ENCODE peak calls at places on chromosome 5, in seven cellular contexts. One of them, this sample, is unnamed.

GRCh38 chr5:1931590-1932138 is 48.9 kb upstream of the IRX4 start:
- DNase-seq in H1: no peak
- DNase-seq in GM12878: no peak
- DNase-seq in HepG2: no peak
- DNase-seq in SK-N-SH: no peak
- DNase-seq in HCT116: no peak
- DNase-seq in K562: no peak
- DNase-seq in this sample: no peak

GRCh38 chr5:135114759-135115158 is 80.7 kb upstream of the PITX1 start:
- DNase-seq in H1: no peak
- DNase-seq in GM12878: no peak
- DNase-seq in HepG2: no peak
- DNase-seq in SK-N-SH: no peak
- DNase-seq in HCT116: no peak
- DNase-seq in K562: no peak
- DNase-seq in this sample: no peak

GRCh38 chr5:80502795-80503194 is 14.9 kb downstream of the FAM151B start:
- DNase-seq in H1: no peak
- DNase-seq in GM12878: no peak
- DNase-seq in HepG2: no peak
- DNase-seq in SK-N-SH: no peak
- DNase-seq in HCT116: no peak
- DNase-seq in K562: no peak
- DNase-seq in this sample: no peak

GRCh38 chr5:16615737-16616535 is 861 bp downstream of the RETREG1 start:
- DNase-seq in H1: no peak
- DNase-seq in GM12878: no peak
- DNase-seq in HepG2: no peak
- DNase-seq in SK-N-SH: peak
- DNase-seq in HCT116: no peak
- DNase-seq in K562: no peak
- DNase-seq in this sample: peak

GRCh38 chr5:6107675-6108539 is 270.4 kb downstream of the MED10 start:
- DNase-seq in H1: no peak
- DNase-seq in GM12878: no peak
- DNase-seq in HepG2: no peak
- DNase-seq in SK-N-SH: no peak
- DNase-seq in HCT116: no peak
- DNase-seq in K562: no peak
- DNase-seq in this sample: no peak

GRCh38 chr5:103433216-103433615 is 129.4 kb downstream of the NUDT12 start:
- DNase-seq in H1: no peak
- DNase-seq in GM12878: no peak
- DNase-seq in HepG2: no peak
- DNase-seq in SK-N-SH: no peak
- DNase-seq in HCT116: no peak
- DNase-seq in K562: no peak
- DNase-seq in this sample: no peak

GRCh38 chr5:59124983-59125960 is 542.4 kb downstream of the RAB3C start:
- DNase-seq in H1: no peak
- DNase-seq in GM12878: no peak
- DNase-seq in HepG2: no peak
- DNase-seq in SK-N-SH: no peak
- DNase-seq in HCT116: no peak
- DNase-seq in K562: no peak
- DNase-seq in this sample: no peak

GRCh38 chr5:138874771-138875628 is at the start of gene LRRTM2:
- DNase-seq in H1: no peak
- DNase-seq in GM12878: no peak
- DNase-seq in HepG2: no peak
- DNase-seq in SK-N-SH: peak
- DNase-seq in HCT116: no peak
- DNase-seq in K562: peak
- DNase-seq in this sample: no peak

GRCh38 chr5:88393721-88394530 is 125.3 kb upstream of the TMEM161B start:
- DNase-seq in H1: no peak
- DNase-seq in GM12878: no peak
- DNase-seq in HepG2: no peak
- DNase-seq in SK-N-SH: no peak
- DNase-seq in HCT116: no peak
- DNase-seq in K562: no peak
- DNase-seq in this sample: no peak

GRCh38 chr5:121748690-121749089 is 103.0 kb upstream of the FTMT start:
- DNase-seq in H1: no peak
- DNase-seq in GM12878: no peak
- DNase-seq in HepG2: no peak
- DNase-seq in SK-N-SH: no peak
- DNase-seq in HCT116: no peak
- DNase-seq in K562: no peak
- DNase-seq in this sample: no peak
- TF ChIP-seq JUND in H1: no peak
- TF ChIP-seq JUND in GM12878: no peak
- TF ChIP-seq JUND in HepG2: no peak
- TF ChIP-seq JUND in SK-N-SH: no peak
- TF ChIP-seq JUND in HCT116: no peak
- TF ChIP-seq JUND in K562: no peak
- TF ChIP-seq JUND in this sample: no peak

GRCh38 chr5:173480896-173481295 is 135.6 kb downstream of the BOD1 start:
- DNase-seq in H1: no peak
- DNase-seq in GM12878: no peak
- DNase-seq in HepG2: no peak
- DNase-seq in SK-N-SH: no peak
- DNase-seq in HCT116: no peak
- DNase-seq in K562: no peak
- DNase-seq in this sample: peak
- TF ChIP-seq JUND in H1: no peak
- TF ChIP-seq JUND in GM12878: no peak
- TF ChIP-seq JUND in HepG2: no peak
- TF ChIP-seq JUND in SK-N-SH: no peak
- TF ChIP-seq JUND in HCT116: no peak
- TF ChIP-seq JUND in K562: no peak
- TF ChIP-seq JUND in this sample: peak

DNA sequence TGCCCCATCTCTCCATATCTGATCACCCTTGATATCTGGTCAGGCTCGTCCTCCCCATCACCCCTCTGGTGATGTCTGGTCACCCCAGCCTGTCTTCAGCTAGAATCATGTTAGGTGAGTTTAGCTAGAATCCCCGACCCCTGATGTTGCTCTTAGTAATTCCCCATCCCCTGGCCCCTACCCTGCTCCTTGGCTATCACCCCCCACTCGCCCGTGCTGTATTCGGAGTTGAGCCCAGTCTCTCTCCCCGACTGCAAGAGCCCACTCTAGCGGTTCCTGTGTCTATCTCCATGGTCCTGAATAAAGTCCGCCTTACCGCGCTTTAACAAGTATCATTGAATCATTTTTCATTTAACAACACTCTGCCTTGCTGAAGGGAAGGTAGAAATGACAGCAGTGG is 33.7 kb downstream of the ADAMTS2 start:
- DNase-seq in H1: no peak
- DNase-seq in GM12878: no peak
- DNase-seq in HepG2: no peak
- DNase-seq in SK-N-SH: no peak
- DNase-seq in HCT116: no peak
- DNase-seq in K562: no peak
- DNase-seq in this sample: no peak
- TF ChIP-seq JUND in H1: no peak
- TF ChIP-seq JUND in GM12878: no peak
- TF ChIP-seq JUND in HepG2: no peak
- TF ChIP-seq JUND in SK-N-SH: no peak
- TF ChIP-seq JUND in HCT116: no peak
- TF ChIP-seq JUND in K562: no peak
- TF ChIP-seq JUND in this sample: no peak

DNA sequence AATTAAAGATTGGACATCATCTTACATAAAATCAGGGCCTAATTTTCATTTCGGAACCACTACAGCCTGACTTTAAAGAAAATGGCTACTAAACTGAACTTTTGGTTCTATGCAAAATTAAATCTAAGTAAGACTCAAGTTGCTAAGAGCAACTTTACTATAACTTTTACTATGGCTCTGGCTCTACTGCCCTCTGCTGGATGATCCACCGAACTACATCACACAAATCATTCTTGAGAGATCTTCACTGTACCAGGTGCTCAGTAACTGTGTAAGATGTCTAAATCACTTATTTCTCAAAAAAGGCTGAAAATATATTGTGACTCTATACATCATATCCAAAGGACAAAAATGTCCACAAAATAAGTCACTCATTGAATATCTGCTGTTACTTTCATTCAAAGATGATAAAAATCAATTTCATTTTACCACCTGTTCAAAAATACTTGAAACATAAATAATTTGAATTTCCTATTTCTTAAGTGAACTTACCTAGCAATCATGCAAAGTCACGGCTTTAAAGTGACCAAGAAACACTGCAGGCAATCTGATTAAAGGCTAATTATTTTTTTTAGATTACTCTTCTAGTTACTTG is 13.5 kb downstream of the MOCS2 start:
- DNase-seq in H1: peak
- DNase-seq in GM12878: peak
- DNase-seq in HepG2: peak
- DNase-seq in SK-N-SH: peak
- DNase-seq in HCT116: peak
- DNase-seq in K562: peak
- DNase-seq in this sample: peak
- TF ChIP-seq JUND in H1: no peak
- TF ChIP-seq JUND in GM12878: no peak
- TF ChIP-seq JUND in HepG2: no peak
- TF ChIP-seq JUND in SK-N-SH: no peak
- TF ChIP-seq JUND in HCT116: no peak
- TF ChIP-seq JUND in K562: no peak
- TF ChIP-seq JUND in this sample: no peak

GRCh38 chr5:858726-859125 is 7.9 kb upstream of the ZDHHC11 start:
- DNase-seq in H1: no peak
- DNase-seq in GM12878: no peak
- DNase-seq in HepG2: no peak
- DNase-seq in SK-N-SH: no peak
- DNase-seq in HCT116: no peak
- DNase-seq in K562: no peak
- DNase-seq in this sample: no peak
- TF ChIP-seq JUND in H1: no peak
- TF ChIP-seq JUND in GM12878: no peak
- TF ChIP-seq JUND in HepG2: no peak
- TF ChIP-seq JUND in SK-N-SH: no peak
- TF ChIP-seq JUND in HCT116: no peak
- TF ChIP-seq JUND in K562: no peak
- TF ChIP-seq JUND in this sample: no peak

DNA sequence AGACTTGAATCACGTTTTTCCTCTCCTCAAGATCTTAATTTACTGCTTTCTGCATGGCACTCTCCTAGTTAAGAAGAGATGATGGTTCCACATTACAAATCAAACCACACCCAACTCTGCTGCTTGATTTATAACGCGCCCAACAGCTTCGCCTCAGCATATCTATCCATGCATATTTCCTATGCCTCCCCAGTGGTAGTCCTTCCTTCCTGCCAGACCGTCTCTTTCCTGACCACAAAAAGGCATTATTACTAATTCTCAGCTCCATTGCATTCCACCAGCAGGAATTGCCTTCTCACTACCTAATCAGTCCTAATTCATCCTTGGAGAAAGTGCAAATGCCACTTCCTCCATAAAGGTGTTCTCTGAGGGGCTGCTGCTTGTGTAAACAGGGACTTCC is 95.0 kb upstream of the CAST start:
- DNase-seq in H1: no peak
- DNase-seq in GM12878: no peak
- DNase-seq in HepG2: no peak
- DNase-seq in SK-N-SH: no peak
- DNase-seq in HCT116: no peak
- DNase-seq in K562: no peak
- DNase-seq in this sample: no peak
- TF ChIP-seq JUND in H1: no peak
- TF ChIP-seq JUND in GM12878: no peak
- TF ChIP-seq JUND in HepG2: no peak
- TF ChIP-seq JUND in SK-N-SH: no peak
- TF ChIP-seq JUND in HCT116: no peak
- TF ChIP-seq JUND in K562: no peak
- TF ChIP-seq JUND in this sample: no peak

DNA sequence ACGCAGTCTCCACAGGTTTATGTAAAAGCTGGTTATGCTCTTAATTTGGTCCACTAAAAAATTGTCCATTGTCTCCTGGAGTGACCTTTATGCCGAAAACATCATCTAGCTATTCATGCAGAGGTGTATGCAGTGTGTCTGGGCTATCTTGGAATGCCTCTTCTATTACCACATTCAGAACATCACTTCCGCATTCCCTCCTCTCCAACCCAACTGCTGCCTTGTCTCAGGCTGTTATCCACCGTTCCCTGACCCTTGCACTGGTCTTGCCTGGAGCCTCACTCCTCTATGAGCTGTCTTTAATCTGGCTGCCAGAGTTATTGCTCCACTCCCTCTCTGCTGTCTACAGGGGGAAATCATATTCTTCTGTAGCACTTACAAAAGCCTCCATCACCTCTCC is 214.1 kb upstream of the ANKRD55 start:
- DNase-seq in H1: no peak
- DNase-seq in GM12878: no peak
- DNase-seq in HepG2: peak
- DNase-seq in SK-N-SH: no peak
- DNase-seq in HCT116: no peak
- DNase-seq in K562: peak
- DNase-seq in this sample: no peak
- TF ChIP-seq JUND in H1: no peak
- TF ChIP-seq JUND in GM12878: no peak
- TF ChIP-seq JUND in HepG2: no peak
- TF ChIP-seq JUND in SK-N-SH: no peak
- TF ChIP-seq JUND in HCT116: no peak
- TF ChIP-seq JUND in K562: no peak
- TF ChIP-seq JUND in this sample: no peak

DNA sequence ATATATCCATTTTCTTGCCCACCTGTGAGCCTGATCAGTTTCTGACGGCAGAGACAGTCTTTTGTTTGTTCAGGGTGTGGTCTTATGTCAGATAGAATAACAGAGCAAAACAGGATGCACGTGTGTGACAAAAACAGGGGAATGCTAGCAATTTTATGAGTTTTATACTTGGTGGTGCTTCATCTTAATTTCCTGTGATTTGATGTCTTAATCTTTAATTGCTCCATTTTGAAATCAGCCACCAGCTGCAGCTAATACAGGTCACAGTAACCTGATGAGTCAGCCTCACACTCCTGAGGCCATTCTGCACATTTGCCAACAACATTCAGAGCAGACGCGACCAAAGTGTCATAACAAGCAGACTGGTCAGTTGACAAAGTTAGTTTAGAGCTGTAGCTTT is 42.3 kb upstream of the JMY start:
- DNase-seq in H1: no peak
- DNase-seq in GM12878: no peak
- DNase-seq in HepG2: no peak
- DNase-seq in SK-N-SH: no peak
- DNase-seq in HCT116: no peak
- DNase-seq in K562: no peak
- DNase-seq in this sample: peak
- TF ChIP-seq JUND in H1: no peak
- TF ChIP-seq JUND in GM12878: no peak
- TF ChIP-seq JUND in HepG2: no peak
- TF ChIP-seq JUND in SK-N-SH: no peak
- TF ChIP-seq JUND in HCT116: no peak
- TF ChIP-seq JUND in K562: no peak
- TF ChIP-seq JUND in this sample: peak